ENCODE peak calls at places on chromosomes 2 and 18, in four cellular contexts. W is HepG2, Y is A549, V is GM12878. E is an unnamed sample.

GRCh38 chr2:238163494-238164198 is 4.9 kb downstream of the ERFE start:
- DNase-seq in W (no peak), Y (no peak), V (no peak), E (no peak)

GRCh38 chr2:217497850-217498377 is 504.9 kb downstream of the TNS1 start:
- DNase-seq in W (no peak), Y (no peak), V (no peak), E (no peak)

GRCh38 chr18:70195852-70196434 is 9.5 kb downstream of the RTTN start:
- DNase-seq in W (peak; percentile 35), Y (peak; percentile 10), V (no peak), E (peak; percentile 29)

GRCh38 chr2:100036020-100036419 is 106.4 kb downstream of the AFF3 start:
- DNase-seq in W (no peak), Y (no peak), V (no peak), E (no peak)

GRCh38 chr2:86825728-86826386 is 35.1 kb upstream of the CD8A start:
- DNase-seq in W (no peak), Y (no peak), V (no peak), E (no peak)

GRCh38 chr2:228655341-228655740 is 473.9 kb upstream of the SPHKAP start:
- DNase-seq in W (no peak), Y (no peak), V (no peak), E (no peak)

GRCh38 chr18:13616525-13617035 is 109.8 kb downstream of the FAM210A start:
- DNase-seq in W (no peak), Y (no peak), V (no peak), E (no peak)

GRCh38 chr18:39840406-39840805 is 2114.6 kb upstream of the PIK3C3 start:
- DNase-seq in W (no peak), Y (no peak), V (no peak), E (no peak)

GRCh38 chr2:150209746-150210145 is 277.7 kb downstream of the RND3 start:
- DNase-seq in W (no peak), Y (no peak), V (no peak), E (no peak)

GRCh38 chr2:64913357-64913869 is 75.8 kb upstream of the SLC1A4 start:
- DNase-seq in W (peak; percentile 47), Y (no peak), V (no peak), E (peak; percentile 43)

GRCh38 chr2:219078126-219078525 is 17.4 kb upstream of the IHH start:
- DNase-seq in W (no peak), Y (no peak), V (no peak), E (peak; percentile 11)

GRCh38 chr2:199228887-199229819 is 228.6 kb downstream of the SATB2 start:
- DNase-seq in W (no peak), Y (no peak), V (peak; percentile 93), E (peak; percentile 10)

GRCh38 chr2:202425036-202425435 is 48.9 kb downstream of the BMPR2 start:
- DNase-seq in W (no peak), Y (no peak), V (no peak), E (no peak)

GRCh38 chr2:173884403-173884802 is 80.8 kb downstream of the SP3 start:
- DNase-seq in W (peak; percentile 56), Y (no peak), V (no peak), E (peak; percentile 74)

GRCh38 chr2:209566250-209566649 is 142.4 kb downstream of the MAP2 start:
- DNase-seq in W (no peak), Y (no peak), V (no peak), E (no peak)

GRCh38 chr2:212078103-212078502 is 460.5 kb downstream of the ERBB4 start:
- DNase-seq in W (no peak), Y (no peak), V (no peak), E (no peak)

GRCh38 chr2:45932278-45932975 is 281.0 kb downstream of the PRKCE start:
- DNase-seq in W (no peak), Y (no peak), V (no peak), E (no peak)

GRCh38 chr2:9779572-9780264 is 63.6 kb upstream of the TAF1B start:
- DNase-seq in W (no peak), Y (no peak), V (no peak), E (no peak)

GRCh38 chr2:26649322-26649721 is 8.2 kb upstream of the CIB4 start:
- DNase-seq in W (no peak), Y (no peak), V (no peak), E (no peak)

DNA sequence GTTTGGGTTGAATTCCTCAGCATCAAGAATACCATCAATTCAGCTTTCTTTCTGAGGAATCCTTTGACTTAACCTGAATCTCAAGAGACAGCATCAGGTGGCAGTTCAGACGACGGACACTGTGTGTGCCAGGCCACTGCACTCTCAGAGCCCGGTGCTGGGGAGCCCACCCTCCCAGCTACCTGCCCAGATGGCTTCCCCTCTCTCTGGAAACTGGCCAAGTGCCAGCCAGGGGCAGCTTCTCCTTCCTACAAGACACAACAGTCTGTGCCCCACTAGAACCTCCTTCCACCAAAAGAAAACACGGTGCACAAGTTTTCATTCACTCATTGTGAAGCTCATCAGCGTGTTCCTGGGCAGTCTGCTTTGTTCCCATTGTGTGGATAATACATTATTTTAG is 28.5 kb downstream of the MAL start:
- DNase-seq in W (no peak), Y (no peak), V (no peak), E (no peak)
- TF ChIP-seq ESRRA in W (no peak), Y (no peak), V (no peak), E (no peak)

GRCh38 chr2:152740743-152741328 is 22.4 kb downstream of the ARL6IP6 start:
- DNase-seq in W (peak; percentile 71), Y (peak; percentile 26), V (no peak), E (peak; percentile 65)
- TF ChIP-seq CHD2 in W (no peak), Y (no peak), V (no peak), E (no peak)

DNA sequence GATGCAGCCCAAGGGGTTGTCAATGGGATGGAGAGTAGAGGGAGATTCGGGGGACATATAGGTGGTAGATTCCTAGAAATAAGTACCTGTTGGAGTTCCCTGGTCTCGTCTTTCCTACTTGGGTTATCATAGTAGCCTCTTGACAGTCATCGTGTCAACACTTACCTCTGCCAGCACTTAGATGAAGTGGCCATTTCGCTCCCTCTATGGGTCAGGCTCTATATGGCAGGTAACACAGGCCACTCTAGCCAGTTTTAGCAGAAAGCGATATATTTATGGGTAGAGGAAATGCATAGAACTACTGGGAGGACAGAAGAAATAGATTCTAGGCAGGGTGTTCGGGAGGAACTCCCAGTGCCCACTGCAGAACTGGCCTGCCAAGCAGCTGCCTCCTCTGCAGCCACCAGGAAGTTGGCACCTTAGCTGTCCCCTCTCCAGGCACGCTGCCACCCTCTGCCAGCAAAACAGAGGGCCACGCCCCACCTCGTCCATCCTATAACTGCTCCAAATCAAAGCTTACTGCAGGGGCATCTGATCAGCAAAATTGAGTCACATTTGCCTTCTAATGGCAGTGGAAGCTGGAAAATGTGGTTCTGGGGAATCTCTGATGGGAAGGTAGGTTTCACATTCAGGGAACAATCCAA is 181.3 kb downstream of the INSIG2 start:
- DNase-seq in W (peak; percentile 28), Y (no peak), V (no peak), E (peak; percentile 8)
- TF ChIP-seq ESRRA in W (no peak), Y (no peak), V (no peak), E (no peak)

DNA sequence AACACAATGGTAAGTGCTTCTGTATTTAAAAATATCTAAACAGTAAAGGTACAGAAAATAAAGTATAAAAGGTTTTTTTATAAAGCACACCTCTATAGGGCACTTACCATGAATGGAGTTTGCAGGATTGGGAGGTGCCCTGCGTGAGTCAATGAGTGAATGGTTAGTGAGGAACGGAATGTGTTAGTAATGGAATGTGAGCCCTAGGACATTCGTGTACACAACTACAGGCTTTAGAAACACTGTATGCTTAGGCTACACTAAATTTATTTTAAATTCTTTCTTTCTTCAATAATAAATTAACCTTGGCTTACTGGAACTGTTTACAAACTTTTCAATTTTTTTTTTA is 337.9 kb upstream of the SLC39A10 start:
- DNase-seq in W (no peak), Y (peak; percentile 12), V (no peak), E (no peak)
- TF ChIP-seq CHD2 in W (no peak), Y (no peak), V (no peak), E (no peak)

GRCh38 chr2:73366060-73366459 is 19.6 kb upstream of the ALMS1 start:
- DNase-seq in W (no peak), Y (no peak), V (no peak), E (no peak)

GRCh38 chr2:73373335-73373734 is 12.3 kb upstream of the ALMS1 start:
- DNase-seq in W (no peak), Y (no peak), V (no peak), E (peak; percentile 33)

GRCh38 chr2:73370348-73370747 is 15.3 kb upstream of the ALMS1 start:
- DNase-seq in W (no peak), Y (no peak), V (no peak), E (no peak)

GRCh38 chr2:73374243-73374642 is 11.4 kb upstream of the ALMS1 start:
- DNase-seq in W (no peak), Y (no peak), V (no peak), E (no peak)

GRCh38 chr2:73368781-73369180 is 16.9 kb upstream of the ALMS1 start:
- DNase-seq in W (no peak), Y (no peak), V (no peak), E (peak; percentile 50)
- TF ChIP-seq ESRRA in W (no peak), Y (no peak), V (no peak), E (no peak)

DNA sequence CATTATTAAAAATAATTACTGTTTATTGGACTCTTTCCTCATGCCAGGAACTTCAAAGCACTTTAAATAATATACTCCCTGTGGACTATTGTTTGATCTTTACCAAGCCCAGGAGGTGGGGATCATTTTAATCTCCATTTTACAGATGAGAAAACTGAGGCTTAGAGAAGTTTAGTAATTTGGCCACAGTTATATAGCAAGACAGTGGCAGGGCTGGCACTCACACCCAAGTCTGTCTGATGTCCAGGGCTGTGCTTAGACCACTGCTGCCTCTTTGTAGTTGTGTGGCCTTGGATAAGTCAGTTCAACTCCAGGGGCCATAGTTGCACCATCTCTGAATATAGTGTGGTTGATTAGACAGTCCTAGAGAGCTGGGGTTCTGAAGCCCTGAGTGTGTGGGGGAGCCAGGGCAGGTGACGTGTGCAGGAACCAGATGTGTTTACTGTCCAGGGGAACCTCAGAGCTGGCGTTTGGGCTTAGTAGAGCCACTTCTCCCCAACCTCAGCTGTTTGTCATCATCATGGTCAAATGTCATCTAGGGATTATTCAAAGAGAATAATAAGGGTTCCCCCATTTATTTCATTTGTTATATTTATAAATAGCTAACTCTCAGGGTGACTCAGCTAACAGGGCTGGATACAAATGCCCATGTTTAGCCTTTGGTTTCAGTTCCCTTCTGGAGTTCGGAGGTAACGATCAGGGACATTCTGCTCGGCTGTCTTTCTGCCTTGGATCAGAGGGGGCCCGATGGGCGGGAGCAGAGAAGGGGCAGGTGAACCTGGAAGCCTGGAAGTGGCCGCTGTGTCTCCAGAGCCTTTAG is 68.0 kb downstream of the BOLA3 start:
- DNase-seq in W (no peak), Y (no peak), V (peak; percentile 48), E (no peak)
- TF ChIP-seq CHD2 in W (no peak), Y (no peak), V (no peak), E (no peak)

GRCh38 chr18:49249523-49249922 is 210.9 kb downstream of the DYM start:
- DNase-seq in W (no peak), Y (no peak), V (no peak), E (no peak)

GRCh38 chr18:49247786-49248185 is 212.7 kb downstream of the DYM start:
- DNase-seq in W (no peak), Y (no peak), V (no peak), E (no peak)

GRCh38 chr18:49251451-49251850 is 209.0 kb downstream of the DYM start:
- DNase-seq in W (no peak), Y (no peak), V (no peak), E (no peak)

GRCh38 chr18:49250819-49251388 is 209.5 kb downstream of the DYM start:
- DNase-seq in W (peak; percentile 23), Y (no peak), V (no peak), E (no peak)
- TF ChIP-seq ESRRA in W (no peak), Y (no peak), V (no peak), E (no peak)